ENCODE peak calls at places on chromosome 11, in four cellular contexts. One of them, this sample, is unnamed. For H3K4me1, the result is how much of the 10 kb centered on the place peaks cover.

GRCh38 chr11:119107538-119108150 is 500 bp downstream of the C2CD2L start:
- DNase-seq in neural progenitor cell: peak
- DNase-seq in naive thymus-derived CD4-positive, alpha-beta T cell: no peak
- DNase-seq in Peyer's patch: no peak
- DNase-seq in this sample: peak

GRCh38 chr11:101428918-101429317 is 154.9 kb downstream of the TRPC6 start:
- DNase-seq in naive thymus-derived CD4-positive, alpha-beta T cell: no peak
- DNase-seq in neural progenitor cell: peak
- DNase-seq in Peyer's patch: no peak
- DNase-seq in this sample: peak

GRCh38 chr11:78213526-78214330 is 25.0 kb downstream of the USP35 start:
- DNase-seq in neural progenitor cell: no peak
- DNase-seq in naive thymus-derived CD4-positive, alpha-beta T cell: no peak
- DNase-seq in Peyer's patch: no peak
- DNase-seq in this sample: no peak

GRCh38 chr11:31419669-31420068 is 50.0 kb downstream of the DNAJC24 start:
- DNase-seq in neural progenitor cell: no peak
- DNase-seq in naive thymus-derived CD4-positive, alpha-beta T cell: no peak
- DNase-seq in Peyer's patch: no peak
- DNase-seq in this sample: no peak

GRCh38 chr11:19766810-19767209 is 54.2 kb downstream of the NAV2 start:
- DNase-seq in naive thymus-derived CD4-positive, alpha-beta T cell: no peak
- DNase-seq in Peyer's patch: no peak
- DNase-seq in neural progenitor cell: no peak
- DNase-seq in this sample: no peak

GRCh38 chr11:123063396-123064267 is 1.7 kb upstream of the HSPA8 start:
- DNase-seq in Peyer's patch: peak
- DNase-seq in naive thymus-derived CD4-positive, alpha-beta T cell: no peak
- DNase-seq in neural progenitor cell: no peak
- DNase-seq in this sample: peak

GRCh38 chr11:130451261-130452019 is 3.0 kb downstream of the ADAMTS15 start:
- DNase-seq in Peyer's patch: no peak
- DNase-seq in neural progenitor cell: no peak
- DNase-seq in naive thymus-derived CD4-positive, alpha-beta T cell: no peak
- DNase-seq in this sample: no peak

GRCh38 chr11:88886796-88887195 is 179.0 kb downstream of the GRM5 start:
- DNase-seq in neural progenitor cell: peak
- DNase-seq in Peyer's patch: no peak
- DNase-seq in naive thymus-derived CD4-positive, alpha-beta T cell: no peak
- DNase-seq in this sample: peak

GRCh38 chr11:86039094-86039493 is 29.8 kb downstream of the PICALM start:
- DNase-seq in naive thymus-derived CD4-positive, alpha-beta T cell: no peak
- DNase-seq in Peyer's patch: no peak
- DNase-seq in neural progenitor cell: no peak
- DNase-seq in this sample: no peak

GRCh38 chr11:77353131-77353530 is 51.6 kb upstream of the GDPD4 start:
- DNase-seq in Peyer's patch: no peak
- DNase-seq in neural progenitor cell: no peak
- DNase-seq in naive thymus-derived CD4-positive, alpha-beta T cell: no peak
- DNase-seq in this sample: no peak

GRCh38 chr11:34194576-34195335 is 89.3 kb downstream of the NAT10 start:
- DNase-seq in Peyer's patch: no peak
- DNase-seq in neural progenitor cell: peak
- DNase-seq in naive thymus-derived CD4-positive, alpha-beta T cell: no peak
- DNase-seq in this sample: no peak

GRCh38 chr11:59271247-59271755 is 58.6 kb upstream of the MPEG1 start:
- DNase-seq in naive thymus-derived CD4-positive, alpha-beta T cell: no peak
- DNase-seq in Peyer's patch: no peak
- DNase-seq in neural progenitor cell: no peak
- DNase-seq in this sample: peak
- H3K4me1 ChIP-seq in naive thymus-derived CD4-positive, alpha-beta T cell: under half
- H3K4me1 ChIP-seq in Peyer's patch: under half
- H3K4me1 ChIP-seq in neural progenitor cell: under half
- H3K4me1 ChIP-seq in this sample: half or more

GRCh38 chr11:128604723-128605122 is 17.4 kb upstream of the ETS1 start:
- DNase-seq in Peyer's patch: no peak
- DNase-seq in neural progenitor cell: no peak
- DNase-seq in naive thymus-derived CD4-positive, alpha-beta T cell: no peak
- DNase-seq in this sample: no peak

GRCh38 chr11:128607819-128608218 is 20.5 kb upstream of the ETS1 start:
- DNase-seq in naive thymus-derived CD4-positive, alpha-beta T cell: no peak
- DNase-seq in neural progenitor cell: no peak
- DNase-seq in Peyer's patch: no peak
- DNase-seq in this sample: no peak

GRCh38 chr11:128613300-128613995 is 26.1 kb upstream of the ETS1 start:
- DNase-seq in naive thymus-derived CD4-positive, alpha-beta T cell: no peak
- DNase-seq in Peyer's patch: no peak
- DNase-seq in neural progenitor cell: no peak
- DNase-seq in this sample: peak

GRCh38 chr11:128610765-128611617 is 23.6 kb upstream of the ETS1 start:
- DNase-seq in neural progenitor cell: no peak
- DNase-seq in Peyer's patch: peak
- DNase-seq in naive thymus-derived CD4-positive, alpha-beta T cell: peak
- DNase-seq in this sample: peak

GRCh38 chr11:128608732-128609131 is 21.4 kb upstream of the ETS1 start:
- DNase-seq in Peyer's patch: no peak
- DNase-seq in naive thymus-derived CD4-positive, alpha-beta T cell: no peak
- DNase-seq in neural progenitor cell: no peak
- DNase-seq in this sample: peak
- H3K4me1 ChIP-seq in Peyer's patch: under half
- H3K4me1 ChIP-seq in naive thymus-derived CD4-positive, alpha-beta T cell: under half
- H3K4me1 ChIP-seq in neural progenitor cell: under half
- H3K4me1 ChIP-seq in this sample: half or more

GRCh38 chr11:862028-862703 is 19.5 kb downstream of the TSPAN4 start:
- DNase-seq in Peyer's patch: no peak
- DNase-seq in neural progenitor cell: peak
- DNase-seq in naive thymus-derived CD4-positive, alpha-beta T cell: no peak
- DNase-seq in this sample: no peak
- H3K4me1 ChIP-seq in Peyer's patch: under half
- H3K4me1 ChIP-seq in neural progenitor cell: under half
- H3K4me1 ChIP-seq in naive thymus-derived CD4-positive, alpha-beta T cell: under half
- H3K4me1 ChIP-seq in this sample: under half

GRCh38 chr11:114218508-114218907 is 77.7 kb upstream of the NNMT start:
- DNase-seq in Peyer's patch: no peak
- DNase-seq in naive thymus-derived CD4-positive, alpha-beta T cell: no peak
- DNase-seq in neural progenitor cell: no peak
- DNase-seq in this sample: no peak
- H3K4me1 ChIP-seq in Peyer's patch: under half
- H3K4me1 ChIP-seq in naive thymus-derived CD4-positive, alpha-beta T cell: under half
- H3K4me1 ChIP-seq in neural progenitor cell: half or more
- H3K4me1 ChIP-seq in this sample: under half

GRCh38 chr11:116051494-116051893 is 547.3 kb upstream of the CADM1 start:
- DNase-seq in Peyer's patch: no peak
- DNase-seq in neural progenitor cell: no peak
- DNase-seq in naive thymus-derived CD4-positive, alpha-beta T cell: no peak
- DNase-seq in this sample: no peak
- H3K4me1 ChIP-seq in Peyer's patch: under half
- H3K4me1 ChIP-seq in neural progenitor cell: under half
- H3K4me1 ChIP-seq in naive thymus-derived CD4-positive, alpha-beta T cell: under half
- H3K4me1 ChIP-seq in this sample: under half

DNA sequence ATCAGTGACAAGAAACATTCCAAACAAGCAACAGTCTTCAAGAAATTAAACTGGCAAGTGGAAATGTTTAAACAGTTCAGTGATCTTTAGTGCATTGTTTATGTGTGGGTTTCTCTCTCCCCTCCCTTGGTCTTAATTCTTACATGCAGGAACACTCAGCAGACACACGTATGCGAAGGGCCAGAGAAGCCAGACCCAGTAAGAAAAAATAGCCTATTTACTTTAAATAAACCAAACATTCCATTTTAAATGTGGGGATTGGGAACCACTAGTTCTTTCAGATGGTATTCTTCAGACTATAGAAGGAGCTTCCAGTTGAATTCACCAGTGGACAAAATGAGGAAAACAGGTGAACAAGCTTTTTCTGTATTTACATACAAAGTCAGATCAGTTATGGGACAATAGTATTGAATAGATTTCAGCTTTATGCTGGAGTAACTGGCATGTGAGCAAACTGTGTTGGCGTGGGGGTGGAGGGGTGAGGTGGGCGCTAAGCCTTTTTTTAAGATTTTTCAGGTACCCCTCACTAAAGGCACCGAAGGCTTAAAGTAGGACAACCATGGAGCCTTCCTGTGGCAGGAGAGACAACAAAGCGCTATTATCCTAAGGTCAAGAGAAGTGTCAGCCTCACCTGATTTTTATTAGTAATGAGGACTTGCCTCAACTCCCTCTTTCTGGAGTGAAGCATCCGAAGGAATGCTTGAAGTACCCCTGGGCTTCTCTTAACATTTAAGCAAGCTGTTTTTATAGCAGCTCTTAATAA is 6.0 kb downstream of the MALAT1 start:
- DNase-seq in naive thymus-derived CD4-positive, alpha-beta T cell: no peak
- DNase-seq in neural progenitor cell: no peak
- DNase-seq in Peyer's patch: no peak
- DNase-seq in this sample: no peak
- H3K4me1 ChIP-seq in naive thymus-derived CD4-positive, alpha-beta T cell: under half
- H3K4me1 ChIP-seq in neural progenitor cell: under half
- H3K4me1 ChIP-seq in Peyer's patch: under half
- H3K4me1 ChIP-seq in this sample: half or more

This sample was measured in OCI-LY7.